ENCODE peak calls at places on chromosomes 16 and 17, in five cellular contexts. L is pancreas, U is uterus, N is endodermal cell, G is stomach. J is an unnamed sample. For H3K4me1, the result is how much of the 10 kb centered on the place peaks cover.

GRCh38 chr17:51455211-51455610 is 194.9 kb downstream of the UTP18 start:
- DNase-seq in G (no peak), L (no peak), N (no peak), U (no peak), J (no peak)

GRCh38 chr17:2962729-2963128 is 100.7 kb downstream of the OR1D5 start:
- DNase-seq in U (no peak), L (no peak), N (no peak), G (no peak), J (peak)

GRCh38 chr17:45722161-45722560 is 62.0 kb upstream of the CRHR1 start:
- DNase-seq in U (no peak), N (peak), G (no peak), L (no peak), J (no peak)

GRCh38 chr16:59878999-59879398 is 1144.9 kb upstream of the GOT2 start:
- DNase-seq in U (no peak), N (no peak), G (no peak), L (no peak), J (no peak)

GRCh38 chr16:1026784-1027415 is 45.3 kb downstream of the SOX8 start:
- DNase-seq in U (no peak), G (no peak), L (no peak), N (no peak), J (no peak)

GRCh38 chr16:3020604-3021448 is 658 bp downstream of the TNFRSF12A start:
- DNase-seq in L (peak), G (peak), U (peak), N (peak), J (no peak)

GRCh38 chr17:61139219-61139618 is 260.4 kb upstream of the TBX2 start:
- DNase-seq in L (no peak), U (no peak), G (peak), N (no peak), J (no peak)

GRCh38 chr16:4115209-4115940 is 867 bp downstream of the ADCY9 start:
- DNase-seq in G (peak), L (peak), N (peak), U (peak), J (peak)

GRCh38 chr17:45130640-45131293 is 1.5 kb downstream of the PLCD3 start:
- DNase-seq in G (no peak), N (no peak), L (no peak), U (no peak), J (no peak)

GRCh38 chr17:1714488-1714979 is 4.4 kb upstream of the TLCD2 start:
- DNase-seq in G (peak), U (peak), L (peak), N (peak), J (peak)

GRCh38 chr17:77571562-77571981 is 386.9 kb upstream of the TNRC6C start:
- DNase-seq in L (no peak), G (peak), N (no peak), U (peak), J (no peak)

GRCh38 chr16:86026136-86026905 is 127.4 kb downstream of the IRF8 start:
- DNase-seq in L (no peak), G (no peak), N (peak), U (no peak), J (no peak)

GRCh38 chr17:31877911-31878702 is 19.1 kb upstream of the COPRS start:
- DNase-seq in G (no peak), U (no peak), N (no peak), L (no peak), J (no peak)

GRCh38 chr16:695355-696089 is 5.3 kb upstream of the WDR24 start:
- DNase-seq in G (peak), N (peak), U (no peak), L (peak), J (no peak)

GRCh38 chr17:79988163-79988971 is 47.3 kb downstream of the TBC1D16 start:
- DNase-seq in L (no peak), U (peak), G (peak), N (no peak), J (peak)

GRCh38 chr17:61454095-61454931 is 2.1 kb downstream of the TBX4 start:
- DNase-seq in N (peak), G (no peak), U (no peak), L (no peak), J (no peak)

GRCh38 chr16:79171504-79172240 is 428.9 kb downstream of the MAF start:
- DNase-seq in L (no peak), N (peak), G (no peak), U (no peak), J (no peak)

GRCh38 chr17:58587713-58588117 is 73.3 kb upstream of the MTMR4 start:
- DNase-seq in N (peak), L (peak), G (peak), U (peak), J (peak)

GRCh38 chr17:59827721-59828477 is 64.8 kb downstream of the TUBD1 start:
- DNase-seq in G (no peak), U (no peak), N (no peak), L (no peak), J (no peak)
- H3K27ac ChIP-seq in G (peak), U (peak), N (no peak), L (peak), J (peak)

GRCh38 chr16:52439171-52439701 is 107.7 kb downstream of the TOX3 start:
- DNase-seq in G (no peak), L (no peak), N (no peak), U (no peak), J (no peak)
- H3K4me1 ChIP-seq in G (under half), L (under half), N (under half), U (under half), J (under half)

DNA sequence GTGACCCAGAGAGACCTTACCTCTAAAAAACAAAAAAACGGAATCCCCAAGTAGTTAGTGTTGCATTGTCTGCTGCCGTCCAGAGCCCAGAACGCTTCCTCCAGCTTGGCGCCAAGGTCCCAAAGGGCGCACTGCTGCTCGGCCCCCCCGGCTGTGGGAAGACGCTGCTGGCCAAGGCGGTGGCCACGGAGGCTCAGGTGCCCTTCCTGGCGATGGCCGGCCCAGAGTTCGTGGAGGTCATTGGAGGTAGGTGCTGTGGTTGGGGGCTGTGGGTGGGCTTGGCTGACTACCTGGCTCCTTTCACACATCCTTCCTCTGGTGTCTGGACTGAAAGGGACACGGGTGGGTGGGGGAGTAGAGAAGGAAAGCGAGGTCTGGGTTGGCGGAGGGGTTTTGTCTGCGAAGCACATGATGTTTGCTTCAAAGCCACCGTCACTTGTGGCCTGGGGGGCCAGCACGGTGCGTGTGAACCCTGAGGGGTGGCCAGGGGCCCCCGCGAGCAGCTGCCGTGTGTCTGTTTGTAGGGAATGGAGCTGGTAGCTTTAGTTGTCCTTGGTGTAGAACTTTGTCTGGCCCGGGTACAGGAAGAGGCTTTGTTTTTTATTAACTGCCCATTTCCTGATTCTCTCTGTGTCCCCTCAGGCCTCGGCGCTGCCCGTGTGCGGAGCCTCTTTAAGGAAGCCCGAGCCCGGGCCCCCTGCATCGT is 23.8 kb downstream of the SPG7 start:
- DNase-seq in N (no peak), L (no peak), U (no peak), G (no peak), J (no peak)
- H3K27ac ChIP-seq in N (no peak), L (no peak), U (no peak), G (peak), J (no peak)

DNA sequence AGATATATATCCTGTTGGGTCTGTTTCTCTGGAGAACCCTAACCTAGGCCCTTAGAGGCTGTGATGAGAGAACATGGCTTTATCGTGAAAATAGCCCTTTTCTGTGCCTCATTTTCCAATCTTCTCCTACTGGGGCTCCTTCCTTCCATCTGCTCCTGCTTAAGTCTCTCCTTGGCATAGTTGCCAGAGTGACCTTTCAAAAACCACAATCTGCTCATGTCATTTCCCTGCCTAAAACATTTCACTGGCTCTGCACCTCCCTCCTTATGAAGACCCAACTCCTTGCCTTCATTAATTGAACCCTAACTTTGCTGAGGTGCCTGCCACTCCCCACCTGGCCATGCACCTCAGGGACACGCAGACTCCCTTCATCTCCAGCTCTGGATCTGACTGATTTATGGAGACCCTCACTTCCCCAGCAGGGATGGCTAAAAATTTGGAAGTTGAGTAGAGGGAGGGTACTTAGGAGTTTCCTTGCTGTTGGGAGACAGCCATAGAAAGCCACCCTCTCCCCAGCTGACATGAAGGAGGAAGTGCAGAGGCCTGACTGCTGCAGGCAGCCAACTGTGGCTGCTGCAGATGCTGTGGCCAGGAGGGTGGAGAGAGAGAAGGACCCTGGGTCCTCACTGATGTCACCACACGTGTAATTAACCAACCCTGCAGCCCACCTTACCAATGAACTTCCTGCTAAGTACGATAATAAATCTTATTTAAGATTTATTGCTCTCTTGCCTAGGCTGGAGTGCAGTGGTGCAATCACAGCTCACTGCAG is 6.3 kb upstream of the GGA2 start:
- DNase-seq in G (no peak), N (no peak), U (no peak), L (no peak), J (no peak)
- H3K4me1 ChIP-seq in G (under half), N (under half), U (under half), L (under half), J (under half)

GRCh38 chr17:48056246-48056745 is 8.1 kb downstream of the NFE2L1 start:
- DNase-seq in G (no peak), N (no peak), U (no peak), L (no peak), J (no peak)
- H3K27ac ChIP-seq in G (no peak), N (peak), U (no peak), L (no peak), J (no peak)

GRCh38 chr17:55820675-55821074 is 69.8 kb downstream of the PCTP start:
- DNase-seq in U (no peak), L (no peak), N (no peak), G (no peak), J (no peak)
- H3K4me1 ChIP-seq in U (under half), L (under half), N (under half), G (under half), J (under half)

GRCh38 chr16:27231692-27232060 is 28.4 kb downstream of the KDM8 start:
- DNase-seq in G (no peak), U (no peak), N (no peak), L (no peak), J (no peak)

GRCh38 chr16:27232875-27233605 is 29.7 kb downstream of the KDM8 start:
- DNase-seq in L (no peak), N (no peak), U (no peak), G (no peak), J (no peak)

GRCh38 chr16:27230562-27230991 is 27.3 kb downstream of the KDM8 start:
- DNase-seq in U (no peak), N (no peak), G (peak), L (no peak), J (no peak)

GRCh38 chr16:27233731-27234130 is 30.4 kb downstream of the KDM8 start:
- DNase-seq in L (no peak), N (no peak), U (no peak), G (no peak), J (no peak)

DNA sequence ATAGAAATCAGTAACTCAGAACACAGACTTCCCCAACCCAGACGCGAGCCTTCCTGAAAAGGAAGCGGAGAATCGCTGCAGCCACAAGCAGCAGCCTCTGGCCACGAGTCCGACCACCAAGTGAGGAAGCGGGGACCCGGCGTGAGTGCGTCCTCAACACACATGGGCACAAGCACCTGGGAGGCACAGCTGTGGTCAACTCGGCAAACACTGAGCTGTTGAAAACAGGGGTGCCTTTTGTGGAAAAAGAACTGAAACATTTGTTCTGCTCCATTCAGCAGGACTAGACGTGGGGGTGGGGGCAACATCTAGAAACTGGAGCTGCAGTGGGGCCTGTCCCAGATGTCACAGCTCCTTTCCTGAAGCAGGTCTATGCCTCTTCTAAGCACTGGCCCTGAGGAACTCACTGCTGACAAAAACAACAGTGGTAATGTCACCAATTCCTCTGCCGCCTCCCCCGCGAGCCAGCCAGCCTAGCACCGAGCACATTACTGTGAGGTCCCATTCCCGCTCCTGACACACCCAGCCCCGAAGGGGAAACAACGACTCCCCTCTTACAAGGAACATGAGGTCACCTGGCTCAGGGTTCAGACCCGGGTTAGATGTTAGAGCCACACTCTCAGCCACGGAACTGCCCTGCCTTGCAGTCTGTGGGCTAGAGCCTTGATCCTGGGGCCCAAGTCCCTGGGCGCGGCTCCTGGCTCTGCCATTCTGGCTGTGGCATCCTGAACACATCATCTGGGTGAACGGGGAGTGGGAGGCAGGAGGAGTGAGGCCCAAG is 28.9 kb downstream of the KDM8 start:
- DNase-seq in N (no peak), G (no peak), U (no peak), L (no peak), J (peak)
- H3K27ac ChIP-seq in N (no peak), G (peak), U (no peak), L (no peak), J (no peak)